ENCODE peak calls at places on chromosomes 11 and 22, in four cellular contexts. V is NCI-H526; I is NCI-H1930; W is activated naive CD4-positive, alpha-beta T cell. C is an unnamed sample.

GRCh38 chr11:24963879-24964278 is 467.0 kb downstream of the LUZP2 start:
- DNase-seq in W (no peak), I (no peak), V (no peak), C (no peak)

GRCh38 chr11:121336279-121336947 is 43.8 kb downstream of the SC5D start:
- DNase-seq in I (no peak), W (no peak), V (no peak), C (no peak)

GRCh38 chr11:3127706-3128355 is 37.3 kb downstream of the OSBPL5 start:
- DNase-seq in V (no peak), I (no peak), W (no peak), C (no peak)

GRCh38 chr11:61688368-61689163 is 8.4 kb downstream of the DAGLA start:
- DNase-seq in V (no peak), W (no peak), I (no peak), C (no peak)

GRCh38 chr11:82738116-82738515 is 4.5 kb upstream of the FAM181B start:
- DNase-seq in W (no peak), I (no peak), V (no peak), C (no peak)

GRCh38 chr11:121634273-121634672 is 181.5 kb upstream of the SORL1-AS1 start:
- DNase-seq in I (no peak), V (no peak), W (no peak), C (no peak)

GRCh38 chr11:116931206-116931953 is 94.0 kb upstream of the APOA1 start:
- DNase-seq in I (no peak), W (no peak), V (no peak), C (no peak)

GRCh38 chr22:42908082-42908746 is 51.1 kb upstream of the ARFGAP3 start:
- DNase-seq in V (no peak), I (no peak), W (no peak), C (no peak)

GRCh38 chr11:1179641-1180040 is 21.9 kb downstream of the MUC5AC start:
- DNase-seq in W (no peak), I (no peak), V (no peak), C (no peak)

GRCh38 chr22:50192056-50192824 is 6.5 kb downstream of the TRABD start:
- DNase-seq in I (no peak), V (no peak), W (no peak), C (no peak)

GRCh38 chr11:33507967-33508366 is 192.7 kb downstream of the C11orf91 start:
- DNase-seq in W (no peak), I (no peak), V (no peak), C (peak)

GRCh38 chr22:37425800-37426531 is 1.3 kb downstream of the ELFN2 start:
- DNase-seq in V (peak), I (no peak), W (no peak), C (no peak)

C was measured in SK-N-DZ.